ENCODE peak calls at places on chromosomes 4 and X, in nine cellular contexts. M is AG04450, N is fibroblast of lung, G is left ventricle myocardium inferior, X is memory B cell, U is NCI-H748 treated with DMSO at 0.1 percent for 48 hours, Q is brain microvascular endothelial cell, A is choroid plexus epithelial cell, R is fibroblast of mammary gland. Y is an unnamed sample.

GRCh38 chr4:88792268-88792781 is 94.7 kb upstream of the NAP1L5 start:
- DNase-seq in M (peak; percentile 36), N (peak; percentile 85), G (no peak), X (no peak), U (no peak), Q (peak; percentile 79), A (peak; percentile 94), R (peak; percentile 85), Y (peak; percentile 70)

GRCh38 chr4:170652571-170652970 is 562.8 kb upstream of the AADAT start:
- DNase-seq in M (no peak), N (peak; percentile 21), G (no peak), X (no peak), U (no peak), Q (no peak), A (peak; percentile 43), R (peak; percentile 33), Y (no peak)

GRCh38 chrX:123590842-123591491 is 141.9 kb downstream of the THOC2 start:
- DNase-seq in M (no peak), N (peak; percentile 59), G (no peak), X (no peak), U (no peak), Q (no peak), A (peak; percentile 62), R (peak; percentile 30), Y (peak; percentile 3)

GRCh38 chr4:94412019-94413017 is 39.4 kb upstream of the PDLIM5 start:
- DNase-seq in M (peak; percentile 26), N (peak; percentile 88), G (no peak), X (no peak), U (peak; percentile 12), Q (peak; percentile 68), A (peak; percentile 80), R (peak; percentile 92), Y (peak; percentile 62)

GRCh38 chrX:150450519-150451177 is 87.5 kb downstream of the MAMLD1 start:
- DNase-seq in M (no peak), N (no peak), G (no peak), X (no peak), U (no peak), Q (no peak), A (no peak), R (no peak), Y (no peak)

GRCh38 chr4:4524364-4524763 is 17.5 kb downstream of the STX18 start:
- DNase-seq in M (no peak), N (no peak), G (no peak), X (peak; percentile 30), U (no peak), Q (no peak), A (peak; percentile 63), R (no peak), Y (no peak)

GRCh38 chr4:56803473-56803872 is 18.0 kb downstream of the SPINK2 start:
- DNase-seq in M (no peak), N (peak; percentile 25), G (no peak), X (no peak), U (no peak), Q (peak; percentile 31), A (peak; percentile 24), R (no peak), Y (no peak)

GRCh38 chr4:25694466-25694865 is 38.8 kb downstream of the SLC34A2 start:
- DNase-seq in M (no peak), N (peak; percentile 6), G (no peak), X (no peak), U (no peak), Q (peak; percentile 39), A (peak; percentile 41), R (peak; percentile 10), Y (peak; percentile 2)

GRCh38 chrX:14027511-14028019 is 2.1 kb downstream of the GEMIN8 start:
- DNase-seq in M (peak; percentile 7), N (peak; percentile 88), G (no peak), X (no peak), U (no peak), Q (peak; percentile 27), A (peak; percentile 46), R (peak; percentile 96), Y (peak; percentile 66)

GRCh38 chr4:156792462-156793085 is 179.0 kb downstream of the PDGFC start:
- DNase-seq in M (no peak), N (peak; percentile 70), G (no peak), X (no peak), U (no peak), Q (no peak), A (no peak), R (no peak), Y (no peak)

GRCh38 chr4:7933631-7934510 is 5.8 kb downstream of the AFAP1 start:
- DNase-seq in M (no peak), N (peak; percentile 72), G (no peak), X (no peak), U (no peak), Q (no peak), A (peak; percentile 29), R (no peak), Y (no peak)

GRCh38 chr4:75003979-75004378 is 71.1 kb downstream of the PARM1 start:
- DNase-seq in M (no peak), N (no peak), G (no peak), X (no peak), U (no peak), Q (no peak), A (no peak), R (no peak), Y (no peak)

GRCh38 chr4:17447675-17448298 is 64.1 kb downstream of the QDPR start:
- DNase-seq in M (peak; percentile 50), N (peak; percentile 77), G (no peak), X (no peak), U (peak; percentile 24), Q (peak; percentile 82), A (peak; percentile 91), R (peak; percentile 86), Y (peak; percentile 59)

GRCh38 chr4:184792334-184792733 is 33.4 kb downstream of the ACSL1 start:
- DNase-seq in M (no peak), N (peak; percentile 50), G (no peak), X (no peak), U (no peak), Q (no peak), A (peak; percentile 82), R (no peak), Y (no peak)

GRCh38 chrX:15418707-15419181 is 34.5 kb upstream of the VEGFD start:
- DNase-seq in M (no peak), N (peak; percentile 4), G (no peak), X (no peak), U (no peak), Q (no peak), A (no peak), R (no peak), Y (no peak)

GRCh38 chrX:130111220-130111934 is 1.1 kb upstream of the ELF4 start:
- DNase-seq in M (no peak), N (no peak), G (no peak), X (no peak), U (no peak), Q (no peak), A (no peak), R (no peak), Y (no peak)

GRCh38 chrX:65697915-65698796 is 30.7 kb downstream of the MSN start:
- DNase-seq in M (no peak), N (peak; percentile 50), G (peak; percentile 44), X (peak; percentile 39), U (no peak), Q (no peak), A (peak; percentile 39), R (no peak), Y (no peak)

GRCh38 chr4:155342142-155342541 is 34.6 kb downstream of the MAP9 start:
- DNase-seq in M (no peak), N (peak; percentile 54), G (no peak), X (no peak), U (no peak), Q (peak; percentile 41), A (peak; percentile 48), R (peak; percentile 76), Y (peak; percentile 36)

GRCh38 chrX:6460893-6461490 is 73.9 kb downstream of the VCX3A start:
- DNase-seq in M (no peak), N (peak; percentile 37), G (no peak), X (no peak), U (no peak), Q (peak; percentile 28), A (no peak), R (no peak), Y (no peak)

GRCh38 chr4:26206981-26207380 is 113.8 kb upstream of the RBPJ start:
- DNase-seq in M (no peak), N (peak; percentile 44), G (no peak), X (no peak), U (no peak), Q (no peak), A (no peak), R (peak; percentile 53), Y (no peak)

GRCh38 chrX:136588060-136588459 is 56.0 kb downstream of the VGLL1 start:
- DNase-seq in M (no peak), N (no peak), G (no peak), X (no peak), U (no peak), Q (no peak), A (no peak), R (no peak), Y (no peak)

GRCh38 chr4:148780426-148781005 is 338.3 kb upstream of the NR3C2 start:
- DNase-seq in M (no peak), N (no peak), G (no peak), X (no peak), U (no peak), Q (no peak), A (no peak), R (no peak), Y (no peak)

GRCh38 chr4:37922323-37922722 is 31.4 kb downstream of the TBC1D1 start:
- DNase-seq in M (no peak), N (peak; percentile 59), G (no peak), X (no peak), U (no peak), Q (peak; percentile 25), A (peak; percentile 55), R (peak; percentile 82), Y (no peak)

GRCh38 chr4:25865586-25865985 is 2.8 kb upstream of the SEL1L3 start:
- DNase-seq in M (no peak), N (peak; percentile 43), G (no peak), X (no peak), U (no peak), Q (no peak), A (no peak), R (peak; percentile 30), Y (no peak)

GRCh38 chrX:54891573-54891972 is 29.1 kb upstream of the TRO start:
- DNase-seq in M (no peak), N (peak; percentile 28), G (no peak), X (no peak), U (peak; percentile 6), Q (peak; percentile 48), A (peak; percentile 67), R (peak; percentile 38), Y (peak; percentile 8)

GRCh38 chr4:99712099-99712498 is 54.5 kb upstream of the C4orf54 start:
- DNase-seq in M (no peak), N (no peak), G (no peak), X (no peak), U (no peak), Q (no peak), A (no peak), R (no peak), Y (no peak)

GRCh38 chrX:107025538-107025937 is 25.5 kb upstream of the MORC4 start:
- DNase-seq in M (no peak), N (peak; percentile 13), G (no peak), X (no peak), U (peak; percentile 52), Q (peak; percentile 8), A (peak; percentile 61), R (peak; percentile 45), Y (peak; percentile 17)

GRCh38 chrX:39335447-39336235 is 534.4 kb downstream of the MID1IP1 start:
- DNase-seq in M (no peak), N (no peak), G (no peak), X (no peak), U (peak; percentile 82), Q (no peak), A (no peak), R (no peak), Y (no peak)

GRCh38 chr4:36285784-36286480 is 4.5 kb downstream of the DTHD1 start:
- DNase-seq in M (no peak), N (no peak), G (no peak), X (no peak), U (no peak), Q (no peak), A (no peak), R (no peak), Y (no peak)

GRCh38 chr4:23382880-23383279 is 507.0 kb downstream of the PPARGC1A start:
- DNase-seq in M (no peak), N (peak; percentile 81), G (no peak), X (no peak), U (no peak), Q (no peak), A (peak; percentile 13), R (no peak), Y (no peak)

GRCh38 chrX:113157496-113157895 is 316.9 kb upstream of the AMOT start:
- DNase-seq in M (no peak), N (no peak), G (no peak), X (no peak), U (peak; percentile 18), Q (no peak), A (no peak), R (no peak), Y (no peak)